ENCODE peak calls at places on chromosome 7, in four cellular contexts. Z, B, S and F are unnamed samples.
A peak's percentile ranks its signal among the peaks of the same experiment; 100 is the strongest.

GRCh38 chr7:81780914-81781693 is 11.3 kb upstream of the HGF start:
- DNase-seq in Z (no peak), S (no peak), B (no peak), F (no peak)

GRCh38 chr7:2800923-2801682 is 43.0 kb downstream of the GNA12 start:
- DNase-seq in Z (peak; percentile 68), B (no peak), S (no peak), F (no peak)

GRCh38 chr7:33040803-33041516 is 21.6 kb downstream of the NT5C3A start:
- DNase-seq in B (peak; percentile 9), S (peak; percentile 64), Z (no peak), F (no peak)

GRCh38 chr7:33334349-33334748 is 205.0 kb downstream of the BBS9 start:
- DNase-seq in S (peak; percentile 26), Z (no peak), B (peak; percentile 4), F (no peak)

GRCh38 chr7:126700807-126701604 is 551.7 kb downstream of the GRM8 start:
- DNase-seq in B (no peak), Z (no peak), S (peak; percentile 63), F (no peak)

GRCh38 chr7:140035400-140036223 is 27.1 kb downstream of the PARP12 start:
- DNase-seq in B (no peak), Z (no peak), S (no peak), F (no peak)

GRCh38 chr7:65946895-65947294 is 35.1 kb downstream of the GUSB start:
- DNase-seq in B (no peak), S (no peak), Z (no peak), F (no peak)

GRCh38 chr7:31815796-31816195 is 128.8 kb downstream of the PPP1R17 start:
- DNase-seq in Z (no peak), B (no peak), S (no peak), F (no peak)

GRCh38 chr7:45890902-45891461 is 2.7 kb downstream of the IGFBP1 start:
- DNase-seq in Z (no peak), S (peak; percentile 57), B (no peak), F (no peak)

GRCh38 chr7:40077849-40078248 is 56.6 kb downstream of the MPLKIP start:
- DNase-seq in Z (no peak), S (no peak), B (no peak), F (no peak)

GRCh38 chr7:7565018-7565680 is 1.5 kb upstream of the MIOS start:
- DNase-seq in B (no peak), Z (no peak), S (no peak), F (no peak)

DNA sequence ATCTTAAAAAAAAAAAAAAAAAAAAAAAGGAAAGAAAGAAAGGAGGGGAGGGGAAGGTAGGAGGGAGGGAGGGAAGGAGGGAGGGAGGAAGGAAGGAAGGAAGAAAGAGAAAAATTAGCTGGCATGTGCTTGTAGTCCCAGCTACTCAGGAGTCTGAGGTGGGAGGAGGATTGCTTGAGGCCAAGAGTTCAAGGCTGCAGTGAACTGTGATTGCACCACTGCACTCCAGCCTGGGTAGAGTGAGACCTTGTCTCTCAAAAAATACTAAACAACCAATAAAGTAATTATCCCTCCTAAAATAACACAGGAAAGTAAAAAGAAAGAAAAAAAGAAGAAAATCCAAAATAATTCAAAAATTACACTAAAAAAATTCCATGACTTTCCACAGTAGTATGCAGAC is 13.8 kb upstream of the NRF1 start:
- DNase-seq in S (no peak), Z (no peak), B (no peak), F (no peak)
- H3K27me3 ChIP-seq in S (no peaks in the 10 kb centered on the region), Z (peaks cover 2% of the 10 kb centered on the region), B (no peaks in the 10 kb centered on the region), F (no peaks in the 10 kb centered on the region)

GRCh38 chr7:128177768-128178550 is 63.1 kb upstream of the LEP start:
- DNase-seq in B (no peak), Z (no peak), S (no peak), F (no peak)

GRCh38 chr7:128174391-128174790 is 66.7 kb upstream of the LEP start:
- DNase-seq in B (no peak), S (no peak), Z (no peak), F (no peak)

GRCh38 chr7:128172963-128173362 is 68.1 kb upstream of the LEP start:
- DNase-seq in B (no peak), S (no peak), Z (no peak), F (no peak)

GRCh38 chr7:128176696-128177095 is 64.4 kb upstream of the LEP start:
- DNase-seq in Z (no peak), B (no peak), S (no peak), F (no peak)

DNA sequence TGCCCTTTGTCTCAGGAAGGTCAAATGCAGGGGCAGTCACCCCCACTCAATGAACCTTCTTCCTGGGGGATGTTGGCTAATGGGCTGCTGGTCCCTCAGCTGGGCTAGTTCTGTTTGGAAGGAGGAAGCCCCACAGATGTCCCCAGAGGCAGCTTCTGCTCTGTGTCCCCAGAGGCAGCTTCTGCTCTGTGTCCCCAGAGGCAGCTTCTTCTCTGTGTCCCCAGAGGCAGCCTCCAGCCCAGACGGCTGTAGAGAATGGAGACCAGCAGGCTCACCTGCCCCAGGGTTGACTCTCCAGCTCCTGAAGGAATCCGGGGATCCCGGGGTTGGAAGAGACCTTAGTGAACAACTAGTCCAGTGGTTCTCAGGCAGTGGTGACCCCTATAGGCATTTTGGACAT is 62.5 kb upstream of the LEP start:
- DNase-seq in S (no peak), B (no peak), Z (no peak), F (no peak)
- H3K4me3 ChIP-seq in S (no peak overlapping the region), B (no peak overlapping the region), Z (no peak overlapping the region), F (no peak overlapping the region)

GRCh38 chr7:141697211-141697871 is 4.6 kb downstream of the DENND11 start:
- DNase-seq in B (no peak), Z (no peak), S (no peak), F (no peak)

GRCh38 chr7:141693082-141693481 is 8.9 kb downstream of the DENND11 start:
- DNase-seq in S (no peak), B (no peak), Z (no peak), F (no peak)

GRCh38 chr7:141698247-141699015 is 3.5 kb downstream of the DENND11 start:
- DNase-seq in Z (no peak), S (no peak), B (no peak), F (no peak)

GRCh38 chr7:141696386-141696785 is 5.6 kb downstream of the DENND11 start:
- DNase-seq in B (no peak), Z (no peak), S (no peak), F (no peak)

DNA sequence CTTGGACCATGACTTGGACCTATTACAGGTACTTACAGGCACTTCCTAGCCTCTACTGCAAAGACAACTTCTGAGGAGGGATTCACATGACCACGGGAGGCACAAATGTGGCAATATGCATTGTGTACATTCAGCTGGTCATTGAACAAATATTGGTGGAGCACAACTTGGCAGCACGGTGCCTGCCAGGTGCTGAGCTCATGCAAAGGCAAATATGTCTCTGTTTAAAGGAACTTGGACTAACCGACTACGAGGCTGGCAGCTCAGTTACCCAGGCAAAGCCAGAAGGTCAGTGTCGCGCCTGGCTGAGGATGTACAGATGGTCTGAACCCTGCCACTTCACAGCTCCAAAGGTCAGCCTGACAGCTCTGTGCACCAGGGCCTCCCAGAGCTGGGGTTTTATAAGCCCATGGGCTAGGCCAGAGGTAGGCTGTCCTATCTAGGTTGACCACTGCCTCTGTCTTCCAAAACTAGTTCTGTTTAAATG is 6.1 kb downstream of the DENND11 start:
- DNase-seq in S (no peak), Z (no peak), B (peak; percentile 67), F (peak; percentile 70)
- H3K4me1 ChIP-seq in S (peaks cover 9% of the 10 kb centered on the region), Z (no peaks in the 10 kb centered on the region), B (peaks cover 3% of the 10 kb centered on the region), F (peaks cover 36% of the 10 kb centered on the region)

GRCh38 chr7:155448632-155449007 is 9.3 kb upstream of the EN2 start:
- DNase-seq in Z (no peak), B (no peak), S (no peak), F (no peak)
- H3K27me3 ChIP-seq in Z (peaks cover 87% of the 10 kb centered on the region), B (peaks cover 57% of the 10 kb centered on the region), S (peaks cover 95% of the 10 kb centered on the region), F (no peaks in the 10 kb centered on the region)

GRCh38 chr7:75049817-75050216 is 23.8 kb downstream of the RCC1L start:
- DNase-seq in Z (no peak), S (no peak), B (no peak), F (no peak)
- H3K4me3 ChIP-seq in Z (no peak overlapping the region), S (no peak overlapping the region), B (no peak overlapping the region), F (no peak overlapping the region)

GRCh38 chr7:50660830-50661175 is 95.6 kb upstream of the DDC start:
- DNase-seq in S (no peak), Z (no peak), B (no peak), F (no peak)

GRCh38 chr7:50658696-50659095 is 93.5 kb upstream of the DDC start:
- DNase-seq in S (no peak), Z (peak; percentile 83), B (no peak), F (no peak)

GRCh38 chr7:50660040-50660829 is 95.0 kb upstream of the DDC start:
- DNase-seq in Z (no peak), S (no peak), B (no peak), F (no peak)

GRCh38 chr7:50657912-50658311 is 92.7 kb upstream of the DDC start:
- DNase-seq in B (no peak), S (no peak), Z (no peak), F (no peak)

GRCh38 chr7:50659329-50659965 is 94.2 kb upstream of the DDC start:
- DNase-seq in S (no peak), Z (no peak), B (no peak), F (no peak)
- H3K4me1 ChIP-seq in S (no peaks in the 10 kb centered on the region), Z (peaks cover 85% of the 10 kb centered on the region), B (peaks cover 9% of the 10 kb centered on the region), F (peaks cover 9% of the 10 kb centered on the region)

GRCh38 chr7:1226155-1226901 is 6.3 kb upstream of the UNCX start:
- DNase-seq in B (no peak), Z (no peak), S (no peak), F (peak; percentile 65)

GRCh38 chr7:1225462-1226154 is 7.1 kb upstream of the UNCX start:
- DNase-seq in Z (no peak), S (peak; percentile 49), B (no peak), F (no peak)

GRCh38 chr7:1227071-1227804 is 5.4 kb upstream of the UNCX start:
- DNase-seq in B (no peak), S (no peak), Z (no peak), F (peak; percentile 56)

GRCh38 chr7:1223196-1224092 is 9.2 kb upstream of the UNCX start:
- DNase-seq in S (no peak), B (no peak), Z (no peak), F (no peak)

DNA sequence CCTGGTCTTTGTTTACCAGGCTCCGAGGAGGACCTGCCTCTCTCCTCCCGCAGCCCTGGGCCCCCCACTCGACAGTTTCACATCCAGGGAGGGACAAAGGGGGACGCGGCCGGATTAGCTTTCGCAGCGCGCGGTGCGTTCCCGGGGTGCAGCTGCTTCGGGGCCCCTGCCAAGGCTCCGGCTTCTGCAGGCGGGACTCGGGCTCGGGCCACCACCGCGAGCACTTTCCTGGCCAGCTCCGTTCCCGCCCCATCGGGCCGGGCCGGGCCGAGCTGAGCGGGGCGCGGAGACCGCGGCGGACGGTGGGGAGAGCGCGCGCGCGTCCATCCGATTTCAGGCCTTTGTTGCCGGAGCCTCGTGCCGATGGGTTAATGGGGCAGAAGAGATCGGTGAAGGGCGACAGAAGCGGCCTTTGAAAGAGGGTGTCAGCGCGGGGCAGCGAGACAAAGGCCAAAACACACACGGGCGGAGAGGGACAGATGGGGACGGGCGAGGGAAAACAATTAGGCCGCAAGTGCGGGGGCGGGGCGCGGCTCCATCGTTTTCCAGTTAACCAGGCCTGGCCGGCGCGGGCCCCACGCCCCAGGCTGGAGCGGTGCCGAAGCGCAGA is 8.5 kb upstream of the UNCX start:
- DNase-seq in Z (no peak), B (no peak), S (no peak), F (peak; percentile 67)
- H3K27me3 ChIP-seq in Z (peaks cover 86% of the 10 kb centered on the region), B (peaks cover 54% of the 10 kb centered on the region), S (peaks cover 94% of the 10 kb centered on the region), F (no peaks in the 10 kb centered on the region)